ENCODE peak calls at places on chromosomes 5 and 9, in seven cellular contexts. P is A549, G is testis, U is H54, Z is gastrocnemius medialis, F is esophagus squamous epithelium, Q is stomach. Y is an unnamed sample.

GRCh38 chr9:5843450-5844249 is 10.7 kb upstream of the ERMP1 start:
- DNase-seq in Z (no peak), G (no peak), Q (no peak), P (peak; percentile 81), U (no peak), F (no peak), Y (no peak)

GRCh38 chr5:127898551-127899213 is 184.9 kb upstream of the SLC12A2 start:
- DNase-seq in U (no peak), P (no peak), G (no peak), Q (no peak), F (no peak), Z (no peak), Y (no peak)

GRCh38 chr5:167920589-167920988 is 370.9 kb upstream of the WWC1 start:
- DNase-seq in G (no peak), Z (no peak), U (no peak), F (no peak), Q (no peak), P (no peak), Y (no peak)

GRCh38 chr9:70060148-70060882 is 16.7 kb downstream of the MAMDC2 start:
- DNase-seq in Z (no peak), U (no peak), G (no peak), P (no peak), F (no peak), Q (no peak), Y (no peak)

GRCh38 chr9:124013263-124014211 is 2.0 kb downstream of the LHX2 start:
- DNase-seq in F (no peak), G (no peak), U (no peak), Z (no peak), Q (no peak), P (no peak), Y (no peak)

GRCh38 chr5:125209650-125210049 is 463.2 kb upstream of the ZNF608 start:
- DNase-seq in Z (no peak), P (no peak), G (no peak), U (no peak), Q (no peak), F (no peak), Y (no peak)

GRCh38 chr5:58265531-58265930 is 194.4 kb downstream of the PLK2 start:
- DNase-seq in U (no peak), Q (no peak), P (no peak), Z (no peak), F (no peak), G (no peak), Y (no peak)

GRCh38 chr5:73748510-73749410 is 122.8 kb downstream of the ARHGEF28 start:
- DNase-seq in Q (no peak), P (no peak), G (peak; percentile 65), F (no peak), U (no peak), Z (no peak), Y (no peak)

GRCh38 chr9:71094708-71095251 is 26.6 kb downstream of the TRPM3 start:
- DNase-seq in G (no peak), P (no peak), F (no peak), U (no peak), Z (no peak), Q (no peak), Y (no peak)

GRCh38 chr5:68848086-68848485 is 245.7 kb upstream of the SLC30A5 start:
- DNase-seq in P (no peak), U (no peak), F (no peak), Z (no peak), G (no peak), Q (no peak), Y (no peak)

GRCh38 chr5:77560677-77561263 is 68.7 kb upstream of the WDR41 start:
- DNase-seq in Q (no peak), G (no peak), F (no peak), Z (no peak), U (peak; percentile 2), P (peak; percentile 60), Y (peak; percentile 61)

GRCh38 chr5:88268414-88269184 is at the start of gene TMEM161B:
- DNase-seq in G (peak; percentile 95), P (peak; percentile 92), Q (peak; percentile 96), F (peak; percentile 72), U (peak; percentile 78), Z (peak; percentile 93), Y (peak; percentile 90)
- TF ChIP-seq POLR2A in G (no peak), P (peak; percentile 77), Q (no peak), F (no peak), U (peak; percentile 82), Z (no peak), Y (peak; percentile 88)

GRCh38 chr9:1938135-1938534 is 77.0 kb upstream of the SMARCA2 start:
- DNase-seq in Q (no peak), Z (no peak), P (no peak), U (no peak), G (no peak), F (no peak), Y (no peak)

GRCh38 chr9:1939926-1940368 is 75.2 kb upstream of the SMARCA2 start:
- DNase-seq in Q (peak; percentile 27), P (peak; percentile 35), U (no peak), Z (no peak), F (no peak), G (peak; percentile 30), Y (peak; percentile 25)

GRCh38 chr9:1939466-1939865 is 75.7 kb upstream of the SMARCA2 start:
- DNase-seq in G (no peak), Q (no peak), P (no peak), U (no peak), Z (no peak), F (no peak), Y (no peak)

GRCh38 chr9:1941989-1942388 is 73.2 kb upstream of the SMARCA2 start:
- DNase-seq in G (no peak), P (no peak), Q (no peak), U (no peak), F (no peak), Z (no peak), Y (no peak)

GRCh38 chr9:1938675-1939170 is 76.4 kb upstream of the SMARCA2 start:
- DNase-seq in G (no peak), F (no peak), Z (no peak), U (no peak), Q (no peak), P (no peak), Y (no peak)
- TF ChIP-seq POLR2A in G (no peak), F (no peak), Z (no peak), U (no peak), Q (no peak), P (no peak), Y (no peak)

DNA sequence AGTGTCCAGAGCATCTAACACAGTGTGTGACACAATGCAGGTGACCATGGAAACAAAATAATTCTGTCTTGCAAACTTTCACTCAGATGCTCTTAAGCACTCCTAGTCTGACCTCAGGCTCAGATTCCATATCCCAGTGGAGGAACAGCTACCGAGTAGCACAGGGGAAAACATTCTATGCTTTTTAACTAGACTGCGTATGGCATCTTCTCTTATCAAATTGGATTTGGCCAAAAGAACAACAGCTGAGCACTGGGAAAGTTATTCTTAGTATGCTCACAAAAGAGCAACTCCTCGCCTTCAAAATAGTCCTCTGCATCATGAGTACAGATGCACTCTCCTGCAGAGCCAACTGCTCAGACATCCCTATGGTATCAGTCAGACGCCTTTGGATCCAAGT is 528.2 kb upstream of the DAP start:
- DNase-seq in U (no peak), G (no peak), Q (no peak), P (no peak), F (no peak), Z (no peak), Y (no peak)
- TF ChIP-seq POLR2A in U (no peak), G (no peak), Q (no peak), P (no peak), F (no peak), Z (no peak), Y (no peak)

GRCh38 chr5:926416-927171 is 33.9 kb downstream of the TRIP13 start:
- DNase-seq in Q (no peak), U (no peak), G (peak; percentile 51), F (no peak), Z (no peak), P (no peak), Y (peak; percentile 38)
- TF ChIP-seq POLR2A in Q (no peak), U (no peak), G (no peak), F (no peak), Z (no peak), P (no peak), Y (no peak)

GRCh38 chr5:16869821-16870796 is 66.0 kb downstream of the MYO10 start:
- DNase-seq in G (no peak), F (no peak), Q (no peak), U (no peak), Z (peak; percentile 18), P (peak; percentile 57), Y (no peak)
- TF ChIP-seq POLR2A in G (no peak), F (no peak), Q (no peak), U (no peak), Z (no peak), P (no peak), Y (no peak)

DNA sequence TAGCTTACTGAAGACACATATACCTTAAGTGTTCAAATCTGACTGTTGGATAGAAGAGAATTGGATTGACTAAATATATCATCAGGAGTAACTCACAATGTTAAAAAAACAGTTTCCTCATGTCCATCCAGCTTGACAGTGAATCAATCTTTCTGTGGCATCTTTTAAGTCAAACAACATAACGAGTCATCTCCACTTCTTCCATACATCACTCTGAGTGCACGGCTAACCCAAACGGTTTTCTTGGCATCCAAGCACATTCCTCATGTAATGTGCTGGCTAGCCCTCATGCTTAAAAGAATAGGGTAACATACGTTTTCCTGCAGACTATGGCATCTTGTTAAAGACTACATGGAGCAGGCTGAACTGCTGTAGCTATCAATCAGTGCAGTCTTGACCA is 291.5 kb upstream of the TRPC7 start:
- DNase-seq in F (no peak), U (no peak), Z (no peak), G (no peak), P (peak; percentile 6), Q (no peak), Y (no peak)
- TF ChIP-seq POLR2A in F (no peak), U (no peak), Z (no peak), G (no peak), P (no peak), Q (no peak), Y (no peak)

GRCh38 chr5:159877087-159877486 is 39.2 kb upstream of the ADRA1B start:
- DNase-seq in U (no peak), P (no peak), Q (no peak), F (no peak), Z (no peak), G (no peak), Y (no peak)
- TF ChIP-seq POLR2A in U (no peak), P (no peak), Q (no peak), F (no peak), Z (no peak), G (no peak), Y (no peak)